ENCODE peak calls at places on chromosome 21, in five cellular contexts. One of them, this sample, is unnamed. For H3K4me1, the result is how much of the 10 kb centered on the place peaks cover.

GRCh38 chr21:29771491-29772066 is 168.2 kb downstream of the GRIK1 start:
- DNase-seq in astrocyte: no peak
- DNase-seq in heart right ventricle: no peak
- DNase-seq in H1: no peak
- DNase-seq in foreskin keratinocyte: peak
- DNase-seq in this sample: no peak

GRCh38 chr21:36883532-36884486 is 82.7 kb downstream of the HLCS start:
- DNase-seq in H1: no peak
- DNase-seq in heart right ventricle: no peak
- DNase-seq in foreskin keratinocyte: no peak
- DNase-seq in astrocyte: peak
- DNase-seq in this sample: no peak

GRCh38 chr21:42535602-42536171 is 22.0 kb downstream of the SLC37A1 start:
- DNase-seq in heart right ventricle: no peak
- DNase-seq in foreskin keratinocyte: no peak
- DNase-seq in astrocyte: no peak
- DNase-seq in H1: no peak
- DNase-seq in this sample: peak

GRCh38 chr21:44059710-44060109 is 47.5 kb upstream of the PWP2 start:
- DNase-seq in heart right ventricle: no peak
- DNase-seq in H1: no peak
- DNase-seq in astrocyte: no peak
- DNase-seq in foreskin keratinocyte: no peak
- DNase-seq in this sample: no peak

GRCh38 chr21:20388400-20388799 is 609.8 kb upstream of the NCAM2 start:
- DNase-seq in astrocyte: no peak
- DNase-seq in foreskin keratinocyte: no peak
- DNase-seq in H1: no peak
- DNase-seq in heart right ventricle: no peak
- DNase-seq in this sample: peak

GRCh38 chr21:36156815-36157670 is at the start of gene DOP1B:
- DNase-seq in astrocyte: no peak
- DNase-seq in foreskin keratinocyte: no peak
- DNase-seq in H1: no peak
- DNase-seq in heart right ventricle: no peak
- DNase-seq in this sample: peak

GRCh38 chr21:37006521-37007291 is at the start of gene RIPPLY3:
- DNase-seq in foreskin keratinocyte: peak
- DNase-seq in heart right ventricle: no peak
- DNase-seq in H1: peak
- DNase-seq in astrocyte: peak
- DNase-seq in this sample: no peak

GRCh38 chr21:21468003-21468402 is 469.8 kb downstream of the NCAM2 start:
- DNase-seq in astrocyte: no peak
- DNase-seq in foreskin keratinocyte: no peak
- DNase-seq in heart right ventricle: no peak
- DNase-seq in H1: no peak
- DNase-seq in this sample: no peak

GRCh38 chr21:43667191-43667904 is 8.0 kb downstream of the RRP1B start:
- DNase-seq in heart right ventricle: no peak
- DNase-seq in foreskin keratinocyte: peak
- DNase-seq in astrocyte: peak
- DNase-seq in H1: no peak
- DNase-seq in this sample: no peak

GRCh38 chr21:44286716-44287632 is 1.3 kb downstream of the AIRE start:
- DNase-seq in foreskin keratinocyte: no peak
- DNase-seq in heart right ventricle: no peak
- DNase-seq in astrocyte: no peak
- DNase-seq in H1: no peak
- DNase-seq in this sample: peak

GRCh38 chr21:30434033-30434631 is 4.1 kb downstream of the KRTAP13-4 start:
- DNase-seq in foreskin keratinocyte: peak
- DNase-seq in H1: peak
- DNase-seq in astrocyte: no peak
- DNase-seq in heart right ventricle: no peak
- DNase-seq in this sample: no peak

GRCh38 chr21:8989883-8990325 is 1531.5 kb upstream of the TPTE start:
- DNase-seq in heart right ventricle: no peak
- DNase-seq in H1: no peak
- DNase-seq in foreskin keratinocyte: no peak
- DNase-seq in astrocyte: peak
- DNase-seq in this sample: no peak

GRCh38 chr21:29487154-29487553 is 188.4 kb downstream of the BACH1 start:
- DNase-seq in H1: no peak
- DNase-seq in astrocyte: no peak
- DNase-seq in foreskin keratinocyte: no peak
- DNase-seq in heart right ventricle: no peak
- DNase-seq in this sample: no peak

GRCh38 chr21:43976661-43977060 is 35.4 kb upstream of the TRAPPC10 start:
- DNase-seq in foreskin keratinocyte: no peak
- DNase-seq in H1: no peak
- DNase-seq in heart right ventricle: no peak
- DNase-seq in astrocyte: no peak
- DNase-seq in this sample: no peak

GRCh38 chr21:37365657-37366487 is 701 bp upstream of the DYRK1A start:
- DNase-seq in H1: peak
- DNase-seq in heart right ventricle: peak
- DNase-seq in astrocyte: peak
- DNase-seq in foreskin keratinocyte: no peak
- DNase-seq in this sample: peak

DNA sequence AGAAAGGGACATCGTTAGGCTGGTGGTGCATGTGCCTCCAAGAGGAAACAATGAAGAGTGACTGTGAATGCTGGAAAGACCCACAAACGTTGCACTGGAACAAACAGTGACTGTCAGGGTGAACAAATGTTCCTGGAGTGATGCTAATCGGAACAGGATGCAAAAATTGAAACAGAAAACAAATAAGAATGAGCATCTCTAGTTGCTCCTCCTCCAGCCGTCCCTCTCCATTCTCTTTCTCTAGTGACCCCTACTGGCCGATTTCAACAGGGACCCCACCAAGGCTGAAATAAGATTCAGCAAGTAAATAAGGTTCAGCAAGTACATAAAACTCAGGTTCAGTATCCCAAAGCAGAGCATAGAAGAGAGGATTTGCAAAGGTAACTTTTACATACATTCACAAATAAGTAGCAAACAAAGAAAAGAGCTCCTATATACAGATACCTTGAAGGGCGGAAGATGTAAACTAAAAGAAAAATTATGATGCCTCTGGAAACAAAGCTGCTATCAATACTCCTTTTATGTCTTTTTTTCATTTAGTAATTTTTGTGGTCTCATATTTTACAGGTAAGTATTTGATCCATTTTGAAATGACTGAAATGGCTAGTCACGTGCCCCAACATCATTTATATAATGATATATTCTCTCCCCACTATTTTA is 836.1 kb upstream of the ADAMTS5 start:
- DNase-seq in heart right ventricle: peak
- DNase-seq in astrocyte: no peak
- DNase-seq in H1: peak
- DNase-seq in foreskin keratinocyte: peak
- DNase-seq in this sample: no peak
- TF ChIP-seq CTCF in heart right ventricle: peak
- TF ChIP-seq CTCF in astrocyte: peak
- TF ChIP-seq CTCF in H1: peak
- TF ChIP-seq CTCF in foreskin keratinocyte: peak
- TF ChIP-seq CTCF in this sample: peak

GRCh38 chr21:45984584-45985095 is 3.1 kb downstream of the COL6A1 start:
- DNase-seq in astrocyte: no peak
- DNase-seq in H1: no peak
- DNase-seq in foreskin keratinocyte: no peak
- DNase-seq in heart right ventricle: no peak
- DNase-seq in this sample: no peak
- H3K4me1 ChIP-seq in astrocyte: under half
- H3K4me1 ChIP-seq in H1: under half
- H3K4me1 ChIP-seq in foreskin keratinocyte: under half
- H3K4me1 ChIP-seq in heart right ventricle: under half
- H3K4me1 ChIP-seq in this sample: under half

GRCh38 chr21:46149205-46149901 is 6.0 kb downstream of the FTCD start:
- DNase-seq in foreskin keratinocyte: no peak
- DNase-seq in heart right ventricle: no peak
- DNase-seq in H1: no peak
- DNase-seq in astrocyte: no peak
- DNase-seq in this sample: peak

GRCh38 chr21:46151989-46152938 is 3.1 kb downstream of the FTCD start:
- DNase-seq in foreskin keratinocyte: no peak
- DNase-seq in astrocyte: no peak
- DNase-seq in H1: peak
- DNase-seq in heart right ventricle: no peak
- DNase-seq in this sample: peak

GRCh38 chr21:46151261-46151988 is 4.0 kb downstream of the FTCD start:
- DNase-seq in astrocyte: no peak
- DNase-seq in heart right ventricle: no peak
- DNase-seq in foreskin keratinocyte: no peak
- DNase-seq in H1: no peak
- DNase-seq in this sample: peak

GRCh38 chr21:46150073-46150472 is 5.3 kb downstream of the FTCD start:
- DNase-seq in foreskin keratinocyte: no peak
- DNase-seq in astrocyte: no peak
- DNase-seq in H1: no peak
- DNase-seq in heart right ventricle: no peak
- DNase-seq in this sample: peak

DNA sequence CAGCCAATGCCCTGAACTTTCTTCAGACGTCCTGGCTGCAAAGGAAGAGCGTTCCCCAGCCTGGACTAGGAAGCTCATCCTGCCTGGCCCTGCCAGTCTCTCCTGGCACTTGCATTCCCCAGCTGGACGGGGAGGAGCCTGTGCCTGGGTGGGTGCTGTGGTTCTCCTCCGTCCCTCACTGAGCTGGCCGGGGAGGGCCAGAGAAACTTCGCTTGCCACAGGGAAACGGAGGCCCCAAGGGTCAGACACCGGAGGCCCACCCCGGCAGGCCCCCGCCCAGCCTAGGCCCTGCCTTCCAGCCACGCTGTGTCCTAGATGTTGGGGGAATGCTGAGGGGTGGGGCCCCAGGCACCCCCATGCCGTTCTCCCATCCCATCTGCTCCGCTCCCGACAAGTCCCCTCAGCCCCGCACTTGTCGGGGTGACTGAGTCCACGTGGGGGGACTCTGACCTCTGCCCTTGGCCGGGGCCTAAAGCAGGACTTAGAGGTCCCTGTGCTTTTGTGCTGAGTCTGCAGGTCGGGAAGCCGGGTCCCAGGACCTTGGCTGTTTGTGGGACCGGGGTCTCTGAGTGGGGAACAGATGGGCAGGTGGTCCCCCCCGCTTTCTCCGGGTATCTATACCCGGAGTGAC is 4.8 kb downstream of the FTCD start:
- DNase-seq in H1: no peak
- DNase-seq in foreskin keratinocyte: no peak
- DNase-seq in heart right ventricle: no peak
- DNase-seq in astrocyte: no peak
- DNase-seq in this sample: peak
- H3K27ac ChIP-seq in H1: no peak
- H3K27ac ChIP-seq in foreskin keratinocyte: no peak
- H3K27ac ChIP-seq in heart right ventricle: no peak
- H3K27ac ChIP-seq in astrocyte: no peak
- H3K27ac ChIP-seq in this sample: no peak

GRCh38 chr21:33479679-33480480 is at the start of gene TMEM50B:
- DNase-seq in astrocyte: peak
- DNase-seq in foreskin keratinocyte: peak
- DNase-seq in heart right ventricle: peak
- DNase-seq in H1: peak
- DNase-seq in this sample: peak
- TF ChIP-seq CTCF in astrocyte: peak
- TF ChIP-seq CTCF in foreskin keratinocyte: peak
- TF ChIP-seq CTCF in heart right ventricle: peak
- TF ChIP-seq CTCF in H1: peak
- TF ChIP-seq CTCF in this sample: peak

DNA sequence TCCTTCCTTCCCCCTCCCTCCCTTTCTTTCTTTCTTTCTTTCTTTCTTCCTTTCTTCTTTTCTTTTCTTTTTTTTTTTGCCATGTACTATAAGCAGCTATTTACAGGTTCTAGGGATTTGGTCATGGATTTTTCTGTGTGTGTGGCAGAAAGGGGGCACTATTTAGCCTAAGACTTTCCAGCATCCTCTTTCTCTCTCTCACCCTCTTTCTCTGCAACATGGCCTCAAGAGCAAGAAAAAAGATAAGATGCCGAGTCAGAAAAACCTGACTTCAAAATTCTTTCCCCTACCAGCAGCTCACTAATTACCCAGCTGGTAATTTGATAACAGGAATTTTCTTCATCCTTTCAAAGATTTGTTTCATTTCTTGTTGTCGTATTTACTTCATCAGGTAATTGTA is 458.3 kb upstream of the ADAMTS5 start:
- DNase-seq in H1: no peak
- DNase-seq in astrocyte: no peak
- DNase-seq in foreskin keratinocyte: no peak
- DNase-seq in heart right ventricle: no peak
- DNase-seq in this sample: no peak
- H3K4me1 ChIP-seq in H1: under half
- H3K4me1 ChIP-seq in astrocyte: under half
- H3K4me1 ChIP-seq in foreskin keratinocyte: under half
- H3K4me1 ChIP-seq in heart right ventricle: under half
- H3K4me1 ChIP-seq in this sample: under half

GRCh38 chr21:46556802-46557201 is 48.1 kb downstream of the S100B start:
- DNase-seq in heart right ventricle: no peak
- DNase-seq in astrocyte: no peak
- DNase-seq in foreskin keratinocyte: no peak
- DNase-seq in H1: no peak
- DNase-seq in this sample: no peak
- H3K27ac ChIP-seq in heart right ventricle: no peak
- H3K27ac ChIP-seq in astrocyte: no peak
- H3K27ac ChIP-seq in foreskin keratinocyte: no peak
- H3K27ac ChIP-seq in H1: no peak
- H3K27ac ChIP-seq in this sample: no peak

This sample was measured in kidney.